ENCODE peak calls at places on chromosomes 1 and 21, in four cellular contexts. A is choroid plexus epithelial cell; H is activated CD4-positive, CD25-positive, alpha-beta regulatory T cell treated with anti-CD3 and anti-CD28 coated beads, Interleukin-2, amount 50 U/mL, for 72 hours; C is heart right ventricle. M is an unnamed sample.

GRCh38 chr1:239456788-239457187 is 70.4 kb downstream of the CHRM3 start:
- DNase-seq in A (no peak), C (no peak), H (no peak), M (no peak)

GRCh38 chr1:183209533-183210158 is 23.6 kb downstream of the LAMC2 start:
- DNase-seq in A (peak), C (no peak), H (no peak), M (no peak)

GRCh38 chr1:27416387-27417111 is 24.1 kb downstream of the GPR3 start:
- DNase-seq in C (peak), A (peak), H (no peak), M (peak)

GRCh38 chr1:161085165-161085564 is 4.2 kb downstream of the NECTIN4 start:
- DNase-seq in C (no peak), A (peak), H (no peak), M (no peak)

GRCh38 chr1:66351474-66351873 is 182.5 kb upstream of the SGIP1 start:
- DNase-seq in A (peak), C (no peak), H (no peak), M (no peak)

GRCh38 chr1:26771643-26772321 is 16.0 kb upstream of the PIGV start:
- DNase-seq in H (no peak), A (peak), C (peak), M (no peak)

GRCh38 chr1:58441699-58442098 is 104.8 kb downstream of the OMA1 start:
- DNase-seq in H (no peak), A (peak), C (no peak), M (peak)

GRCh38 chr1:64935551-64936158 is 30.7 kb downstream of the JAK1 start:
- DNase-seq in C (no peak), H (no peak), A (no peak), M (no peak)

GRCh38 chr1:180291004-180291403 is 60.9 kb downstream of the LHX4 start:
- DNase-seq in H (no peak), A (peak), C (no peak), M (no peak)

GRCh38 chr21:44800103-44800502 is 1.5 kb downstream of the UBE2G2 start:
- DNase-seq in A (peak), H (no peak), C (peak), M (no peak)

GRCh38 chr21:31873696-31874599 is 1.1 kb downstream of the HUNK start:
- DNase-seq in H (peak), C (no peak), A (peak), M (peak)

GRCh38 chr1:167795810-167796740 is 74.3 kb downstream of the MPZL1 start:
- DNase-seq in C (peak), A (peak), H (no peak), M (peak)

GRCh38 chr1:43565600-43566360 is 35.1 kb downstream of the PTPRF start:
- DNase-seq in A (peak), C (peak), H (peak), M (peak)

GRCh38 chr1:160885080-160885479 is at the start of gene ITLN1:
- DNase-seq in C (no peak), A (no peak), H (no peak), M (no peak)